ENCODE peak calls at places on chromosomes 7 and 10, in nine cellular contexts. D is activated CD4-positive, alpha-beta memory T cell treated with anti-CD3 and anti-CD28 coated beads, Interleukin-2, amount 10 ng/mL, durations not matched to agents 7 days and 5 days; L is activated CD8-positive, alpha-beta memory T cell treated with anti-CD3 and anti-CD28 coated beads, Interleukin-2, amount 50 U/mL, for 48 hours; U is heart right ventricle; O is SHP77; R is MCF 10A; W is ACHN; N is neural crest cell; S is activated T-helper 9 cell treated with anti-CD3 and anti-CD28 coated beads, Interleukin-2, amount 50 U/mL, for 16 hours. F is an unnamed sample.

GRCh38 chr7:143181349-143181748 is 1.9 kb upstream of the TAS2R39 start:
- DNase-seq in R (no peak), N (no peak), D (no peak), S (no peak), U (no peak), W (no peak), O (no peak), L (no peak), F (no peak)

GRCh38 chr10:126277177-126277576 is 111.1 kb downstream of the ADAM12 start:
- DNase-seq in L (no peak), O (peak; percentile 39), W (no peak), D (no peak), U (no peak), N (no peak), S (no peak), R (no peak), F (no peak)

GRCh38 chr7:80450621-80451308 is 61.1 kb downstream of the GNAT3 start:
- DNase-seq in R (no peak), O (no peak), W (no peak), L (no peak), S (no peak), D (no peak), U (no peak), N (no peak), F (no peak)

GRCh38 chr10:110881247-110881646 is 9.5 kb downstream of the PDCD4 start:
- DNase-seq in D (no peak), W (no peak), U (no peak), O (no peak), L (no peak), N (no peak), S (no peak), R (no peak), F (no peak)

GRCh38 chr7:2193575-2194305 is 39.0 kb downstream of the MAD1L1 start:
- DNase-seq in L (peak; percentile 33), D (no peak), U (no peak), R (no peak), W (no peak), O (peak; percentile 87), N (no peak), S (no peak), F (no peak)

GRCh38 chr7:36474283-36475010 is 84.8 kb downstream of the ANLN start:
- DNase-seq in S (no peak), W (no peak), O (no peak), L (no peak), U (no peak), D (peak; percentile 19), R (no peak), N (no peak), F (no peak)

GRCh38 chr7:31079126-31079918 is 27.2 kb downstream of the ADCYAP1R1 start:
- DNase-seq in L (no peak), U (no peak), S (no peak), D (no peak), O (no peak), N (no peak), W (no peak), R (no peak), F (no peak)

GRCh38 chr7:48253020-48253419 is 81.8 kb downstream of the ABCA13 start:
- DNase-seq in D (no peak), O (no peak), U (no peak), S (no peak), N (no peak), R (no peak), L (no peak), W (no peak), F (no peak)

GRCh38 chr10:72002354-72003295 is 38.4 kb downstream of the CHST3 start:
- DNase-seq in W (no peak), N (no peak), S (no peak), D (no peak), R (no peak), U (no peak), L (no peak), O (no peak), F (no peak)

GRCh38 chr7:137546671-137547070 is 203.1 kb upstream of the PTN start:
- DNase-seq in L (no peak), O (no peak), R (no peak), S (no peak), U (no peak), W (no peak), D (no peak), N (no peak), F (no peak)